ENCODE peak calls at places on chromosomes 12 and 14, in four cellular contexts. One of them, this sample, is unnamed.

GRCh38 chr12:13386269-13387039 is 189.9 kb downstream of the EMP1 start:
- DNase-seq in GM23338: no peak
- DNase-seq in HepG2: no peak
- DNase-seq in WTC11: no peak
- DNase-seq in this sample: peak

GRCh38 chr14:76181546-76181945 is 29.8 kb downstream of the GPATCH2L start:
- DNase-seq in GM23338: peak
- DNase-seq in HepG2: peak
- DNase-seq in WTC11: no peak
- DNase-seq in this sample: no peak

GRCh38 chr12:65930114-65930828 is 106.0 kb downstream of the HMGA2 start:
- DNase-seq in GM23338: no peak
- DNase-seq in HepG2: peak
- DNase-seq in WTC11: no peak
- DNase-seq in this sample: no peak

GRCh38 chr12:104788848-104789271 is 169.2 kb downstream of the SLC41A2 start:
- DNase-seq in GM23338: peak
- DNase-seq in HepG2: no peak
- DNase-seq in WTC11: peak
- DNase-seq in this sample: peak

GRCh38 chr14:59044707-59045106 is 143.8 kb upstream of the DAAM1 start:
- DNase-seq in GM23338: no peak
- DNase-seq in HepG2: no peak
- DNase-seq in WTC11: no peak
- DNase-seq in this sample: no peak

GRCh38 chr12:122871851-122872785 is 23.8 kb downstream of the VPS37B start:
- DNase-seq in GM23338: peak
- DNase-seq in HepG2: no peak
- DNase-seq in WTC11: peak
- DNase-seq in this sample: peak

GRCh38 chr12:130571734-130572133 is 144.4 kb downstream of the RIMBP2 start:
- DNase-seq in GM23338: no peak
- DNase-seq in HepG2: no peak
- DNase-seq in WTC11: no peak
- DNase-seq in this sample: no peak

GRCh38 chr12:3556716-3557115 is 65.7 kb downstream of the PRMT8 start:
- DNase-seq in GM23338: no peak
- DNase-seq in HepG2: no peak
- DNase-seq in WTC11: no peak
- DNase-seq in this sample: no peak

GRCh38 chr12:1914116-1914911 is 4.1 kb downstream of the CACNA2D4 start:
- DNase-seq in GM23338: no peak
- DNase-seq in HepG2: no peak
- DNase-seq in WTC11: no peak
- DNase-seq in this sample: no peak

GRCh38 chr12:2960432-2960956 is 1.3 kb downstream of the TEAD4 start:
- DNase-seq in GM23338: no peak
- DNase-seq in HepG2: peak
- DNase-seq in WTC11: no peak
- DNase-seq in this sample: peak

GRCh38 chr12:91926810-91927209 is 218.8 kb downstream of the BTG1 start:
- DNase-seq in GM23338: no peak
- DNase-seq in HepG2: peak
- DNase-seq in WTC11: no peak
- DNase-seq in this sample: no peak

GRCh38 chr14:58171090-58171489 is 19.1 kb upstream of the ARMH4 start:
- DNase-seq in GM23338: peak
- DNase-seq in HepG2: peak
- DNase-seq in WTC11: peak
- DNase-seq in this sample: peak

GRCh38 chr12:53210843-53211242 is 3.8 kb upstream of the ITGB7 start:
- DNase-seq in GM23338: no peak
- DNase-seq in HepG2: no peak
- DNase-seq in WTC11: no peak
- DNase-seq in this sample: no peak

DNA sequence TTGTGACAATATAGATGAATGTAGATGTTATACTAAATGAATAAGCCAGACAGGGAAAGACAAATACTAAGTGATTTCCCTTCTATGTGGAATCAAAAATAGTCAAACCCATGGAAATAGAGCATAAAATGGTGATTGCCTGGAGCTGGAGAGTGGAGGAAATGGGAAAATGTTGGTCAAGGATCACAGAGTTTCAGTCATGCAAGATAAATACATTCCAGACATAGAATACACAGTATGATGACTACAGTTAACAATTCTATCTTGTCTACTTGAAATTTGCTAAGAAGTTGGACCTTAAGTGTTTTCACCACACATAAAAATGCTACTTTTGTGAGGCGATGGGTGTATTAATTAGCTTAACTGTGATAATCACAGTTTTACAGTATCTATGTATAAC is 1182.7 kb downstream of the AACS start:
- DNase-seq in GM23338: no peak
- DNase-seq in HepG2: no peak
- DNase-seq in WTC11: no peak
- DNase-seq in this sample: no peak
- TF ChIP-seq CREB1 in GM23338: no peak
- TF ChIP-seq CREB1 in HepG2: no peak
- TF ChIP-seq CREB1 in WTC11: no peak
- TF ChIP-seq CREB1 in this sample: no peak

DNA sequence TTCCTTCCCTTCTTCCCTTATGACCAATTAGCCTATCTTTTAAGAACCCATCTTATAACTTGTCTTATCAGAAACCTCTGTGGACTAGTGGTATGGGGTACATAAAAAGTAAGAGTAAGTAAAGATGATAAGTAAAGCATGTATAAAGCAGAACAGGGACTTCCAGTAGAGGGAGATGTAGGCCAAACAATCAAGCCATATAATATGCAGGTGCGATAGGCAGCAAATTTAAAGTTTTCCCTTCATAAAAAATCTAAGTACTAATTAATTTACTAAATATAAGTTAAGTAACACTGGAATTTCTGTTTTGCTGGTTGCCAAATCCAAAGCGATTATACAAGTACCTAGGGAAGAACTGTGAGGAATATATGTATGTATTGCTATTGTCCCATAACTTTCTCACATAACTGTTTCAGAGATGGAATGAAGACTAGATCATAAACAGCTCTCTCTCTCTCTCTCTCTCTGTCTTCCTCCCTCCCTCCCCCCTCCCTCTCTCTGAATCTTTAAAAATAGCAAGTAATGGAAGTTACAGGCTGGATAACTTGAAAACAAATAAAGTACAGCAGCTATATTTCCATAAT is 25.7 kb downstream of the METTL25 start:
- DNase-seq in GM23338: peak
- DNase-seq in HepG2: no peak
- DNase-seq in WTC11: no peak
- DNase-seq in this sample: no peak
- TF ChIP-seq CREB1 in GM23338: no peak
- TF ChIP-seq CREB1 in HepG2: no peak
- TF ChIP-seq CREB1 in WTC11: no peak
- TF ChIP-seq CREB1 in this sample: no peak

GRCh38 chr12:28034271-28034670 is 61.7 kb upstream of the PTHLH start:
- DNase-seq in GM23338: no peak
- DNase-seq in HepG2: no peak
- DNase-seq in WTC11: no peak
- DNase-seq in this sample: no peak

GRCh38 chr12:28040251-28040650 is 67.7 kb upstream of the PTHLH start:
- DNase-seq in GM23338: no peak
- DNase-seq in HepG2: no peak
- DNase-seq in WTC11: no peak
- DNase-seq in this sample: no peak

GRCh38 chr12:28033538-28033915 is 61.0 kb upstream of the PTHLH start:
- DNase-seq in GM23338: no peak
- DNase-seq in HepG2: no peak
- DNase-seq in WTC11: no peak
- DNase-seq in this sample: no peak

GRCh38 chr12:28032811-28033537 is 60.4 kb upstream of the PTHLH start:
- DNase-seq in GM23338: no peak
- DNase-seq in HepG2: no peak
- DNase-seq in WTC11: no peak
- DNase-seq in this sample: no peak

DNA sequence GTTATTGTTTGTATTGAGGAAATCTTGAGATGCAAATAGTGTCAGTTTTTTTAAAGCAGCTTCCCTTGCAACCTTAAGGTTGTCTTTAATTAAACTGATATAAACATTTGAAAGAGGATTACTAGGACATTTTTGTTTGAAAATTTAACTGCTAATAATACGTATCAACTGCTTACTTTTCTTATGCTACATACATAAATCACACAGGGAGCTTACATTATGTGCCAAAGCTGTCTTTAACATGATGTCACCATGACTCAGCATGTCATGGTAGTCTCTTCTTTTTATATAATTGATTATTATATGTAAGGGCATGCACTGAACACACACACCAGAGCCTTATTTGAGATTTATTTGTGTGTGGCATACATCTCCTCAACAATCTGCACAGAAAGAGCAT is 63.0 kb upstream of the PTHLH start:
- DNase-seq in GM23338: no peak
- DNase-seq in HepG2: no peak
- DNase-seq in WTC11: no peak
- DNase-seq in this sample: no peak
- TF ChIP-seq CREB1 in GM23338: no peak
- TF ChIP-seq CREB1 in HepG2: no peak
- TF ChIP-seq CREB1 in WTC11: no peak
- TF ChIP-seq CREB1 in this sample: no peak

GRCh38 chr14:93011650-93012317 is 88.8 kb downstream of the CHGA start:
- DNase-seq in GM23338: no peak
- DNase-seq in HepG2: no peak
- DNase-seq in WTC11: no peak
- DNase-seq in this sample: no peak
- TF ChIP-seq CREB1 in GM23338: no peak
- TF ChIP-seq CREB1 in HepG2: no peak
- TF ChIP-seq CREB1 in WTC11: no peak
- TF ChIP-seq CREB1 in this sample: no peak

GRCh38 chr14:23537351-23538048 is 14.1 kb downstream of the ZFHX2 start:
- DNase-seq in GM23338: peak
- DNase-seq in HepG2: no peak
- DNase-seq in WTC11: peak
- DNase-seq in this sample: peak

GRCh38 chr14:23538049-23538718 is 13.4 kb downstream of the ZFHX2 start:
- DNase-seq in GM23338: peak
- DNase-seq in HepG2: no peak
- DNase-seq in WTC11: no peak
- DNase-seq in this sample: no peak

GRCh38 chr14:23535943-23536342 is 15.6 kb downstream of the ZFHX2 start:
- DNase-seq in GM23338: no peak
- DNase-seq in HepG2: no peak
- DNase-seq in WTC11: no peak
- DNase-seq in this sample: no peak

GRCh38 chr14:23538785-23539184 is 12.8 kb downstream of the ZFHX2 start:
- DNase-seq in GM23338: peak
- DNase-seq in HepG2: no peak
- DNase-seq in WTC11: peak
- DNase-seq in this sample: peak

GRCh38 chr14:23536494-23536893 is 15.1 kb downstream of the ZFHX2 start:
- DNase-seq in GM23338: no peak
- DNase-seq in HepG2: no peak
- DNase-seq in WTC11: no peak
- DNase-seq in this sample: no peak
- TF ChIP-seq CREB1 in GM23338: no peak
- TF ChIP-seq CREB1 in HepG2: no peak
- TF ChIP-seq CREB1 in WTC11: no peak
- TF ChIP-seq CREB1 in this sample: no peak

GRCh38 chr12:76400136-76400535 is 51.9 kb upstream of the BBS10 start:
- DNase-seq in GM23338: no peak
- DNase-seq in HepG2: no peak
- DNase-seq in WTC11: no peak
- DNase-seq in this sample: no peak

GRCh38 chr12:76398106-76398505 is 49.9 kb upstream of the BBS10 start:
- DNase-seq in GM23338: no peak
- DNase-seq in HepG2: no peak
- DNase-seq in WTC11: no peak
- DNase-seq in this sample: no peak

GRCh38 chr12:76399040-76399439 is 50.8 kb upstream of the BBS10 start:
- DNase-seq in GM23338: no peak
- DNase-seq in HepG2: no peak
- DNase-seq in WTC11: no peak
- DNase-seq in this sample: no peak

GRCh38 chr12:76407710-76408109 is 59.5 kb upstream of the BBS10 start:
- DNase-seq in GM23338: no peak
- DNase-seq in HepG2: no peak
- DNase-seq in WTC11: no peak
- DNase-seq in this sample: no peak

GRCh38 chr12:76402259-76402658 is 54.0 kb upstream of the BBS10 start:
- DNase-seq in GM23338: no peak
- DNase-seq in HepG2: peak
- DNase-seq in WTC11: no peak
- DNase-seq in this sample: no peak
- TF ChIP-seq CREB1 in GM23338: no peak
- TF ChIP-seq CREB1 in HepG2: no peak
- TF ChIP-seq CREB1 in WTC11: no peak
- TF ChIP-seq CREB1 in this sample: no peak

GRCh38 chr12:27780612-27781408 is 774 bp upstream of the MANSC4 start:
- DNase-seq in GM23338: peak
- DNase-seq in HepG2: peak
- DNase-seq in WTC11: peak
- DNase-seq in this sample: peak

GRCh38 chr12:27779416-27779815 is 617 bp upstream of the KLHL42 start:
- DNase-seq in GM23338: peak
- DNase-seq in HepG2: peak
- DNase-seq in WTC11: peak
- DNase-seq in this sample: no peak

GRCh38 chr12:27782481-27782880 is 2.4 kb upstream of the MANSC4 start:
- DNase-seq in GM23338: no peak
- DNase-seq in HepG2: no peak
- DNase-seq in WTC11: no peak
- DNase-seq in this sample: no peak

GRCh38 chr12:27779837-27780611 is at the start of the genes KLHL42 and MANSC4:
- DNase-seq in GM23338: peak
- DNase-seq in HepG2: peak
- DNase-seq in WTC11: peak
- DNase-seq in this sample: peak

DNA sequence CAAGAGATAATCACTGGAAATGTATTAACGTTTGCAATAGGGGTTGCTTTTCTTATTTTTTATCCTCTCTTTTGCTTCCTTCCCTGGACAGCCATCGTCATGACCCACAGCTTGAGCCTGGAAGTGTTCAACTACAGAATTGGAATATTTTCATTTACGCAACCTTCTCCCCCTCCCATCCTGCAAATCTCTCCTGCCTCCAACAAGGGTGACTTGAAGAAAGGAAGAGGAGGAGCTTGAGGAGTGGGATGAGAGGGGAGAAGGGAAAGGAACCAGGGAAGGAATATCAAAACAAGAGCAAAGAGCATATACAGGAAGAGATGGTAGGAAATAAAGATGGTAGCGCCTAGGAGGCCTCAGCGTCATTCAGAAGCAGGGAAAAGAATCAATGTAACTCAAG is 1.6 kb upstream of the MANSC4 start:
- DNase-seq in GM23338: peak
- DNase-seq in HepG2: no peak
- DNase-seq in WTC11: no peak
- DNase-seq in this sample: no peak
- TF ChIP-seq CREB1 in GM23338: no peak
- TF ChIP-seq CREB1 in HepG2: no peak
- TF ChIP-seq CREB1 in WTC11: no peak
- TF ChIP-seq CREB1 in this sample: no peak

This sample was measured in H1.